ENCODE peak calls at places on chromosomes 4 and X, in six cellular contexts. One of them, this sample, is unnamed.

GRCh38 chrX:131830400-131831184 is 192.5 kb upstream of the STK26 start:
- DNase-seq in right lobe of liver: no peak
- DNase-seq in stimulated activated CD4-positive, alpha-beta T cell treated with anti-CD3 and anti-CD28 coated beads, Interleukin-15, amount 100 ng/mL, for 1 hour: peak; percentile 5
- DNase-seq in retina: peak; percentile 91
- DNase-seq in GM04504: peak; percentile 50
- DNase-seq in NCI-H1694 treated with DMSO at 0.1 percent for 48 hours: peak; percentile 86
- DNase-seq in this sample: no peak

GRCh38 chrX:21638311-21638710 is 19.8 kb downstream of the KLHL34 start:
- DNase-seq in GM04504: peak; percentile 9
- DNase-seq in retina: no peak
- DNase-seq in right lobe of liver: no peak
- DNase-seq in NCI-H1694 treated with DMSO at 0.1 percent for 48 hours: no peak
- DNase-seq in stimulated activated CD4-positive, alpha-beta T cell treated with anti-CD3 and anti-CD28 coated beads, Interleukin-15, amount 100 ng/mL, for 1 hour: no peak
- DNase-seq in this sample: no peak

GRCh38 chr4:124806403-124806802 is 93.9 kb upstream of the ANKRD50 start:
- DNase-seq in NCI-H1694 treated with DMSO at 0.1 percent for 48 hours: no peak
- DNase-seq in right lobe of liver: no peak
- DNase-seq in retina: no peak
- DNase-seq in GM04504: no peak
- DNase-seq in stimulated activated CD4-positive, alpha-beta T cell treated with anti-CD3 and anti-CD28 coated beads, Interleukin-15, amount 100 ng/mL, for 1 hour: no peak
- DNase-seq in this sample: no peak

GRCh38 chrX:154517101-154517781 is 1.2 kb upstream of the FAM3A start:
- DNase-seq in NCI-H1694 treated with DMSO at 0.1 percent for 48 hours: no peak
- DNase-seq in GM04504: no peak
- DNase-seq in right lobe of liver: no peak
- DNase-seq in retina: peak; percentile 51
- DNase-seq in stimulated activated CD4-positive, alpha-beta T cell treated with anti-CD3 and anti-CD28 coated beads, Interleukin-15, amount 100 ng/mL, for 1 hour: no peak
- DNase-seq in this sample: no peak

GRCh38 chr4:5029447-5029846 is 10.2 kb upstream of the CYTL1 start:
- DNase-seq in retina: no peak
- DNase-seq in stimulated activated CD4-positive, alpha-beta T cell treated with anti-CD3 and anti-CD28 coated beads, Interleukin-15, amount 100 ng/mL, for 1 hour: no peak
- DNase-seq in NCI-H1694 treated with DMSO at 0.1 percent for 48 hours: no peak
- DNase-seq in right lobe of liver: no peak
- DNase-seq in GM04504: no peak
- DNase-seq in this sample: no peak

GRCh38 chr4:78569291-78569821 is 17.8 kb downstream of the ANXA3 start:
- DNase-seq in retina: no peak
- DNase-seq in GM04504: peak; percentile 38
- DNase-seq in stimulated activated CD4-positive, alpha-beta T cell treated with anti-CD3 and anti-CD28 coated beads, Interleukin-15, amount 100 ng/mL, for 1 hour: no peak
- DNase-seq in NCI-H1694 treated with DMSO at 0.1 percent for 48 hours: no peak
- DNase-seq in right lobe of liver: no peak
- DNase-seq in this sample: no peak

GRCh38 chr4:121728798-121729226 is 32.0 kb upstream of the ANXA5 start:
- DNase-seq in stimulated activated CD4-positive, alpha-beta T cell treated with anti-CD3 and anti-CD28 coated beads, Interleukin-15, amount 100 ng/mL, for 1 hour: no peak
- DNase-seq in GM04504: peak; percentile 83
- DNase-seq in right lobe of liver: no peak
- DNase-seq in NCI-H1694 treated with DMSO at 0.1 percent for 48 hours: no peak
- DNase-seq in retina: no peak
- DNase-seq in this sample: no peak

GRCh38 chr4:128725405-128725804 is 84.1 kb upstream of the JADE1 start:
- DNase-seq in right lobe of liver: peak; percentile 49
- DNase-seq in retina: no peak
- DNase-seq in NCI-H1694 treated with DMSO at 0.1 percent for 48 hours: no peak
- DNase-seq in GM04504: no peak
- DNase-seq in stimulated activated CD4-positive, alpha-beta T cell treated with anti-CD3 and anti-CD28 coated beads, Interleukin-15, amount 100 ng/mL, for 1 hour: no peak
- DNase-seq in this sample: no peak

GRCh38 chr4:88697113-88697512 is 516 bp downstream of the NAP1L5 start:
- DNase-seq in retina: no peak
- DNase-seq in right lobe of liver: no peak
- DNase-seq in GM04504: no peak
- DNase-seq in stimulated activated CD4-positive, alpha-beta T cell treated with anti-CD3 and anti-CD28 coated beads, Interleukin-15, amount 100 ng/mL, for 1 hour: no peak
- DNase-seq in NCI-H1694 treated with DMSO at 0.1 percent for 48 hours: no peak
- DNase-seq in this sample: no peak

GRCh38 chr4:14225683-14226207 is 598.2 kb upstream of the BOD1L1 start:
- DNase-seq in stimulated activated CD4-positive, alpha-beta T cell treated with anti-CD3 and anti-CD28 coated beads, Interleukin-15, amount 100 ng/mL, for 1 hour: no peak
- DNase-seq in NCI-H1694 treated with DMSO at 0.1 percent for 48 hours: no peak
- DNase-seq in GM04504: no peak
- DNase-seq in retina: no peak
- DNase-seq in right lobe of liver: no peak
- DNase-seq in this sample: no peak

GRCh38 chrX:81316163-81316562 is 114.3 kb downstream of the SH3BGRL start:
- DNase-seq in GM04504: peak; percentile 6
- DNase-seq in stimulated activated CD4-positive, alpha-beta T cell treated with anti-CD3 and anti-CD28 coated beads, Interleukin-15, amount 100 ng/mL, for 1 hour: no peak
- DNase-seq in right lobe of liver: no peak
- DNase-seq in NCI-H1694 treated with DMSO at 0.1 percent for 48 hours: no peak
- DNase-seq in retina: no peak
- DNase-seq in this sample: no peak

GRCh38 chrX:16839852-16840460 is 30.2 kb downstream of the RBBP7 start:
- DNase-seq in stimulated activated CD4-positive, alpha-beta T cell treated with anti-CD3 and anti-CD28 coated beads, Interleukin-15, amount 100 ng/mL, for 1 hour: no peak
- DNase-seq in right lobe of liver: no peak
- DNase-seq in GM04504: no peak
- DNase-seq in NCI-H1694 treated with DMSO at 0.1 percent for 48 hours: no peak
- DNase-seq in retina: no peak
- DNase-seq in this sample: no peak

GRCh38 chr4:73080789-73081188 is 11.3 kb upstream of the COX18 start:
- DNase-seq in NCI-H1694 treated with DMSO at 0.1 percent for 48 hours: no peak
- DNase-seq in GM04504: no peak
- DNase-seq in retina: no peak
- DNase-seq in stimulated activated CD4-positive, alpha-beta T cell treated with anti-CD3 and anti-CD28 coated beads, Interleukin-15, amount 100 ng/mL, for 1 hour: no peak
- DNase-seq in right lobe of liver: no peak
- DNase-seq in this sample: no peak

This sample was measured in T-helper 9 cell.